ENCODE peak calls at places on chromosomes 11 and 22, in nine cellular contexts. T is GM23338; G is heart right ventricle; Q is naive thymus-derived CD4-positive, alpha-beta T cell; P is transverse colon; X is upper lobe of right lung; V is H7; A is colonic mucosa; I is lower lobe of right lung. F is an unnamed sample. For H3K36me3, the result is how much of the 10 kb centered on the place peaks cover.

GRCh38 chr11:28488336-28488735 is 380.1 kb downstream of the METTL15 start:
- DNase-seq in T (no peak), G (no peak), Q (no peak), P (no peak), X (no peak), V (no peak), A (no peak), I (no peak), F (no peak)

GRCh38 chr22:29994941-29995340 is 85.3 kb upstream of the HORMAD2 start:
- DNase-seq in T (no peak), G (no peak), Q (no peak), P (no peak), X (no peak), V (no peak), A (peak), I (no peak), F (peak)

GRCh38 chr11:72048718-72049460 is 31.5 kb downstream of the NUMA1 start:
- DNase-seq in T (no peak), G (no peak), Q (no peak), P (no peak), X (no peak), V (no peak), A (no peak), I (no peak), F (peak)

GRCh38 chr11:76206327-76207081 is at the start of gene WNT11:
- DNase-seq in T (peak), G (peak), Q (peak), P (peak), X (peak), V (peak), A (peak), I (peak), F (peak)

GRCh38 chr11:117837070-117837776 is 12.7 kb upstream of the FXYD2 start:
- DNase-seq in T (no peak), G (no peak), Q (no peak), P (peak), X (peak), V (no peak), A (peak), I (no peak), F (no peak)

GRCh38 chr11:77212314-77213007 is 84.4 kb downstream of the MYO7A start:
- DNase-seq in T (no peak), G (no peak), Q (no peak), P (no peak), X (no peak), V (no peak), A (no peak), I (no peak), F (no peak)

GRCh38 chr11:73578786-73579185 is 19.1 kb downstream of the FAM168A start:
- DNase-seq in T (no peak), G (no peak), Q (no peak), P (no peak), X (no peak), V (no peak), A (no peak), I (no peak), F (no peak)

GRCh38 chr11:95924414-95924760 is 480 bp upstream of the MTMR2 start:
- DNase-seq in T (peak), G (no peak), Q (no peak), P (no peak), X (no peak), V (no peak), A (peak), I (no peak), F (no peak)

GRCh38 chr11:73308003-73308962 is at the start of gene ARHGEF17:
- DNase-seq in T (peak), G (peak), Q (peak), P (peak), X (peak), V (peak), A (peak), I (peak), F (peak)

GRCh38 chr22:32708835-32709234 is 92.7 kb upstream of the TIMP3 start:
- DNase-seq in T (no peak), G (peak), Q (no peak), P (no peak), X (no peak), V (no peak), A (no peak), I (no peak), F (no peak)

GRCh38 chr11:132139181-132139580 is 768.8 kb downstream of the NTM start:
- DNase-seq in T (no peak), G (no peak), Q (no peak), P (no peak), X (no peak), V (no peak), A (no peak), I (no peak), F (no peak)

GRCh38 chr22:25153961-25154685 is 45.5 kb upstream of the CRYBB3 start:
- DNase-seq in T (peak), G (peak), Q (no peak), P (peak), X (peak), V (peak), A (peak), I (peak), F (peak)

GRCh38 chr11:5514841-5515240 is 1.7 kb downstream of the UBQLNL start:
- DNase-seq in T (no peak), G (no peak), Q (no peak), P (no peak), X (no peak), V (no peak), A (no peak), I (no peak), F (no peak)

GRCh38 chr22:39332441-39333064 is 13.1 kb upstream of the RPL3 start:
- DNase-seq in T (no peak), G (no peak), Q (no peak), P (no peak), X (no peak), V (no peak), A (no peak), I (no peak), F (no peak)

GRCh38 chr22:35695202-35695601 is 22.5 kb upstream of the APOL5 start:
- DNase-seq in T (no peak), G (no peak), Q (no peak), P (no peak), X (no peak), V (no peak), A (no peak), I (no peak), F (no peak)

GRCh38 chr11:93585758-93586157 is 42.6 kb upstream of the SMCO4 start:
- DNase-seq in T (no peak), G (no peak), Q (no peak), P (no peak), X (no peak), V (no peak), A (no peak), I (no peak), F (no peak)

GRCh38 chr11:64762916-64763803 is 3.4 kb upstream of the PYGM start:
- DNase-seq in T (peak), G (no peak), Q (no peak), P (no peak), X (peak), V (peak), A (no peak), I (no peak), F (no peak)

GRCh38 chr11:7418061-7418460 is 67.2 kb upstream of the OLFML1 start:
- DNase-seq in T (no peak), G (no peak), Q (no peak), P (no peak), X (no peak), V (no peak), A (no peak), I (no peak), F (no peak)

GRCh38 chr11:102727890-102728289 is 3.1 kb upstream of the MMP8 start:
- DNase-seq in T (no peak), G (no peak), Q (no peak), P (no peak), X (no peak), V (no peak), A (no peak), I (no peak), F (no peak)

GRCh38 chr11:82533628-82534353 is 199.9 kb downstream of the FAM181B start:
- DNase-seq in T (no peak), G (no peak), Q (no peak), P (no peak), X (no peak), V (no peak), A (no peak), I (no peak), F (no peak)

GRCh38 chr11:76793834-76794291 is 10.7 kb downstream of the TSKU start:
- DNase-seq in T (no peak), G (no peak), Q (no peak), P (no peak), X (no peak), V (peak), A (no peak), I (no peak), F (peak)

GRCh38 chr11:134510641-134511040 is 98.6 kb upstream of the B3GAT1 start:
- DNase-seq in T (no peak), G (no peak), Q (no peak), P (no peak), X (peak), V (no peak), A (no peak), I (peak), F (peak)

GRCh38 chr11:119066481-119066880 is 1.1 kb upstream of the VPS11 start:
- DNase-seq in T (no peak), G (no peak), Q (no peak), P (no peak), X (no peak), V (no peak), A (no peak), I (no peak), F (no peak)

GRCh38 chr22:34931026-34931425 is 134.9 kb upstream of the ISX start:
- DNase-seq in T (no peak), G (no peak), Q (no peak), P (no peak), X (no peak), V (no peak), A (no peak), I (no peak), F (no peak)

GRCh38 chr22:47432683-47433082 is 670.2 kb downstream of the TBC1D22A start:
- DNase-seq in T (no peak), G (no peak), Q (no peak), P (no peak), X (no peak), V (no peak), A (no peak), I (no peak), F (no peak)

GRCh38 chr11:47233051-47233450 is 15.6 kb downstream of the ACP2 start:
- DNase-seq in T (no peak), G (no peak), Q (no peak), P (no peak), X (no peak), V (peak), A (no peak), I (no peak), F (no peak)
- H3K36me3 ChIP-seq in T (under half), G (under half), Q (under half), P (under half), X (under half), V (under half), A (under half), I (under half), F (under half)

GRCh38 chr22:19478466-19479357 is at the start of gene UFD1:
- DNase-seq in T (peak), G (peak), Q (peak), P (peak), X (peak), V (peak), A (peak), I (peak), F (peak)

GRCh38 chr22:19480173-19480568 is 451 bp downstream of the CDC45 start:
- DNase-seq in T (no peak), G (no peak), Q (no peak), P (no peak), X (no peak), V (no peak), A (no peak), I (no peak), F (peak)

GRCh38 chr22:19479358-19480172 is at the start of gene CDC45:
- DNase-seq in T (peak), G (peak), Q (peak), P (peak), X (peak), V (peak), A (peak), I (peak), F (peak)

GRCh38 chr22:19482297-19482696 is 2.6 kb downstream of the CDC45 start:
- DNase-seq in T (no peak), G (no peak), Q (no peak), P (no peak), X (no peak), V (no peak), A (no peak), I (no peak), F (no peak)

DNA sequence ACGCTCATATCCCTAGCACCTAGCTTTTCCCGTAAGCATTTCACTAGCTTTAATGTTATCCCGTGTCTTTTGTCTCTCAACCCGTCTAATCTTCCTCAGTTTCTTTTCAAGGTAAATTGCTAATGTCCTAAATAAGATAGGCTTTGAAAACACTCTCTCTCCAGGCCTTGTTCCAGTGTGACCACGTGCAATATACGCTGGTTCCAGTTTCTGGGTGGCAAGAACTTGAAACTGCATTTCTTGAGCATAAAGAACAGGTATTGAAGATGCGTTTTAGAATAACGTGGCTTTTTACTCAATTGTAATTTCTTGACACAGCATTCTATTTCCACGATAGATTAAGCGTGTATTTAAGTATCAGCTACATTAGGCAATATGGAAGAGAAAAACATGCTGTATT is 1.1 kb downstream of the CDC45 start:
- DNase-seq in T (no peak), G (no peak), Q (no peak), P (no peak), X (no peak), V (no peak), A (no peak), I (no peak), F (no peak)
- H3K36me3 ChIP-seq in T (under half), G (under half), Q (under half), P (under half), X (under half), V (under half), A (under half), I (under half), F (under half)

GRCh38 chr11:114201219-114201618 is 95.0 kb upstream of the NNMT start:
- DNase-seq in T (no peak), G (no peak), Q (no peak), P (no peak), X (no peak), V (no peak), A (no peak), I (no peak), F (no peak)

GRCh38 chr11:114200351-114200750 is 95.8 kb upstream of the NNMT start:
- DNase-seq in T (no peak), G (no peak), Q (no peak), P (no peak), X (no peak), V (no peak), A (no peak), I (no peak), F (no peak)

GRCh38 chr11:114200785-114201184 is 95.4 kb upstream of the NNMT start:
- DNase-seq in T (no peak), G (no peak), Q (no peak), P (no peak), X (no peak), V (no peak), A (no peak), I (no peak), F (no peak)

GRCh38 chr11:114199051-114199450 is 97.1 kb upstream of the NNMT start:
- DNase-seq in T (no peak), G (no peak), Q (no peak), P (no peak), X (no peak), V (no peak), A (no peak), I (no peak), F (no peak)

GRCh38 chr11:114202011-114202609 is 94.1 kb upstream of the NNMT start:
- DNase-seq in T (no peak), G (no peak), Q (no peak), P (no peak), X (no peak), V (no peak), A (no peak), I (no peak), F (no peak)
- H3K36me3 ChIP-seq in T (under half), G (under half), Q (under half), P (under half), X (under half), V (under half), A (under half), I (under half), F (under half)

GRCh38 chr11:8672346-8672745 is 10.1 kb downstream of the TRIM66 start:
- DNase-seq in T (no peak), G (no peak), Q (no peak), P (no peak), X (no peak), V (no peak), A (no peak), I (no peak), F (no peak)
- H3K36me3 ChIP-seq in T (under half), G (under half), Q (under half), P (under half), X (under half), V (under half), A (under half), I (under half), F (under half)

DNA sequence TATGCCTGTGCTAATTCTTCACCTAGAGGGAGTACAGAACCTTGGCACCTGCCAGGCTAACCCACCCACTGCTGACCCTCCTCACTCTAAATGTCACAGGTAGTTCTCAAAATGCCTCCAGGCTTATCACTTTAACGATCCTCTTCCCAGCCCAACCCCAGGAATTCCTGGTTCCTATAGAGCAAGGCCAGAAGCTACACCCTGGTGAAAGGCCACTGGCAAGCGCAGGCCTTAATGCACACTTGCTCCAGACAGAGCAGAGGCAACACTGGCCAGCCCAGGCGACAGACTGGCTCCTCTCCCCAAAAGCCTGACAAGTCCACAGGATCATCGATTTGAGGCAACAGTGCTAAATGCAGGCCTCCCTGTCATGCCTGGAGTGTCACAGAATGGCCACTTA is 38.8 kb downstream of the PACSIN2 start:
- DNase-seq in T (peak), G (no peak), Q (no peak), P (peak), X (no peak), V (no peak), A (peak), I (no peak), F (no peak)
- H3K36me3 ChIP-seq in T (under half), G (under half), Q (under half), P (under half), X (under half), V (under half), A (under half), I (under half), F (under half)

F was measured in WERI-Rb-1.